ENCODE peak calls at places on chromosomes 16 and 17, in six cellular contexts. G, Z, C, D, A and X are unnamed samples.
A peak's percentile ranks its signal among the peaks of the same experiment; 100 is the strongest.

GRCh38 chr17:76641501-76641900 is 2.1 kb downstream of the ST6GALNAC1 start:
- DNase-seq in A (no peak), Z (no peak), C (no peak), D (no peak), G (no peak), X (no peak)

GRCh38 chr17:9235346-9235745 is 214.0 kb downstream of the NTN1 start:
- DNase-seq in C (no peak), A (no peak), D (no peak), G (no peak), Z (no peak), X (no peak)

GRCh38 chr16:12735805-12736204 is 67.9 kb downstream of the CPPED1 start:
- DNase-seq in C (no peak), Z (no peak), D (no peak), A (no peak), G (no peak), X (no peak)

GRCh38 chr16:35255186-35255803 is 1795.9 kb downstream of the TP53TG3F start:
- DNase-seq in A (no peak), G (no peak), Z (no peak), D (no peak), C (no peak), X (no peak)

GRCh38 chr17:57578608-57578990 is 166.5 kb downstream of the CCDC182 start:
- DNase-seq in A (no peak), Z (no peak), D (no peak), G (no peak), C (no peak), X (no peak)

GRCh38 chr17:62901544-62901943 is 64.5 kb upstream of the TANC2 start:
- DNase-seq in C (no peak), Z (no peak), D (no peak), G (no peak), A (no peak), X (no peak)

GRCh38 chr17:9256944-9257629 is 235.8 kb downstream of the NTN1 start:
- DNase-seq in C (no peak), Z (no peak), A (no peak), G (no peak), D (no peak), X (no peak)

GRCh38 chr16:12458591-12459400 is 344.9 kb downstream of the CPPED1 start:
- DNase-seq in C (no peak), Z (no peak), A (no peak), G (peak; percentile 74), D (no peak), X (peak; percentile 89)

GRCh38 chr17:78395186-78395585 is 16.7 kb downstream of the PGS1 start:
- DNase-seq in C (no peak), Z (no peak), A (no peak), G (no peak), D (no peak), X (no peak)

GRCh38 chr17:76404976-76405563 is 20.7 kb downstream of the SPHK1 start:
- DNase-seq in C (no peak), D (peak; percentile 80), Z (no peak), G (peak; percentile 66), A (no peak), X (peak; percentile 73)

GRCh38 chr16:1273816-1274215 is 17.9 kb downstream of the TPSD1 start:
- DNase-seq in Z (no peak), G (no peak), D (no peak), C (no peak), A (no peak), X (no peak)

GRCh38 chr16:69865701-69866100 is 85.4 kb upstream of the CLEC18A start:
- DNase-seq in Z (no peak), A (no peak), G (no peak), C (no peak), D (no peak), X (no peak)

GRCh38 chr17:17130077-17130844 is 75.9 kb downstream of the PLD6 start:
- DNase-seq in A (no peak), G (peak; percentile 34), Z (no peak), D (no peak), C (no peak), X (no peak)

GRCh38 chr17:34156741-34157589 is 98.1 kb upstream of the CCL2 start:
- DNase-seq in C (no peak), D (no peak), A (no peak), Z (no peak), G (peak; percentile 49), X (no peak)

GRCh38 chr17:42289863-42290165 is 1.5 kb downstream of the STAT5A start:
- DNase-seq in A (peak; percentile 15), C (no peak), Z (peak; percentile 40), D (peak; percentile 12), G (no peak), X (peak; percentile 77)

GRCh38 chr17:56440391-56440790 is 153.1 kb upstream of the NOG start:
- DNase-seq in D (no peak), C (no peak), Z (no peak), A (no peak), G (no peak), X (no peak)

GRCh38 chr17:46002311-46002972 is 3.4 kb downstream of the STH start:
- DNase-seq in C (no peak), A (peak; percentile 68), Z (peak; percentile 65), G (no peak), D (peak; percentile 51), X (peak; percentile 88)

GRCh38 chr16:375212-375611 is 4.9 kb upstream of the MRPL28 start:
- DNase-seq in A (no peak), C (no peak), G (no peak), D (no peak), Z (no peak), X (peak; percentile 66)

GRCh38 chr16:84598391-84598750 is 19.5 kb downstream of the COTL1 start:
- DNase-seq in C (no peak), A (no peak), G (no peak), Z (peak; percentile 52), D (no peak), X (peak; percentile 80)

GRCh38 chr16:84600343-84601229 is 17.3 kb downstream of the COTL1 start:
- DNase-seq in A (no peak), C (no peak), G (no peak), D (no peak), Z (no peak), X (no peak)

GRCh38 chr16:84597518-84598390 is 20.1 kb downstream of the COTL1 start:
- DNase-seq in G (no peak), A (no peak), Z (peak; percentile 70), C (no peak), D (no peak), X (peak; percentile 87)

GRCh38 chr16:84596801-84597517 is 20.9 kb downstream of the COTL1 start:
- DNase-seq in D (no peak), C (no peak), G (no peak), Z (no peak), A (no peak), X (no peak)

GRCh38 chr16:84599528-84600202 is 18.2 kb downstream of the COTL1 start:
- DNase-seq in Z (peak; percentile 84), G (peak; percentile 84), D (peak; percentile 38), A (peak; percentile 52), C (no peak), X (peak; percentile 93)
- H3K4me1 ChIP-seq in Z (peaks cover 57% of the 10 kb centered on the region), G (peaks cover 14% of the 10 kb centered on the region), D (peaks cover 15% of the 10 kb centered on the region), A (no peaks in the 10 kb centered on the region), C (peaks cover 81% of the 10 kb centered on the region), X (peaks cover 100% of the 10 kb centered on the region)

GRCh38 chr17:74981318-74981978 is 6.0 kb upstream of the CDR2L start:
- DNase-seq in G (no peak), Z (no peak), C (no peak), D (no peak), A (no peak), X (no peak)

GRCh38 chr17:74986206-74986576 is 1.2 kb upstream of the CDR2L start:
- DNase-seq in G (no peak), C (no peak), A (no peak), Z (no peak), D (no peak), X (no peak)

GRCh38 chr17:74978240-74978639 is 5.7 kb upstream of the HID1 start:
- DNase-seq in C (no peak), D (no peak), Z (no peak), G (peak; percentile 14), A (no peak), X (no peak)

GRCh38 chr17:74979408-74980146 is 7.0 kb upstream of the HID1 start:
- DNase-seq in D (no peak), C (no peak), Z (no peak), A (no peak), G (no peak), X (no peak)

GRCh38 chr17:74981979-74982662 is 5.3 kb upstream of the CDR2L start:
- DNase-seq in D (peak; percentile 49), A (peak; percentile 69), C (no peak), G (peak; percentile 90), Z (peak; percentile 69), X (peak; percentile 94)
- TF ChIP-seq CTCF in D (no peak), A (no peak), C (no peak), G (no peak), Z (no peak), X (no peak)

GRCh38 chr16:88536971-88537751 is 33.0 kb upstream of the ZC3H18 start:
- DNase-seq in Z (no peak), C (no peak), G (no peak), D (no peak), A (no peak), X (no peak)
- TF ChIP-seq POLR2A in Z (no peak), C (no peak), G (no peak), D (no peak), A (no peak), X (no peak)

GRCh38 chr16:54780266-54780665 is 150.4 kb upstream of the IRX5 start:
- DNase-seq in C (no peak), D (no peak), A (no peak), G (no peak), Z (no peak), X (no peak)
- H3K4me1 ChIP-seq in C (no peaks in the 10 kb centered on the region), D (no peaks in the 10 kb centered on the region), A (no peaks in the 10 kb centered on the region), G (no peaks in the 10 kb centered on the region), Z (no peaks in the 10 kb centered on the region), X (no peaks in the 10 kb centered on the region)

GRCh38 chr17:15917021-15917438 is 27.9 kb upstream of the ADORA2B start:
- DNase-seq in A (no peak), C (no peak), D (no peak), G (no peak), Z (no peak), X (no peak)

GRCh38 chr17:15919466-15919865 is 25.5 kb upstream of the ADORA2B start:
- DNase-seq in C (no peak), A (no peak), G (no peak), D (no peak), Z (no peak), X (no peak)

GRCh38 chr17:15917439-15918027 is 27.4 kb upstream of the ADORA2B start:
- DNase-seq in D (no peak), G (no peak), C (no peak), A (no peak), Z (no peak), X (no peak)

GRCh38 chr17:15918661-15919259 is 26.2 kb upstream of the ADORA2B start:
- DNase-seq in G (no peak), C (no peak), A (no peak), Z (no peak), D (no peak), X (no peak)

GRCh38 chr17:15918261-15918660 is 26.7 kb upstream of the ADORA2B start:
- DNase-seq in A (no peak), G (no peak), C (no peak), D (no peak), Z (no peak), X (no peak)
- TF ChIP-seq CTCF in A (no peak), G (no peak), C (no peak), D (no peak), Z (no peak), X (no peak)